ENCODE peak calls at places on chromosomes 2 and 18, in nine cellular contexts. D is DND-41, S is PC-9, O is cardiac muscle cell, J is right lobe of liver, F is A549, A is GM23248, L is ascending aorta, Z is OCI-LY7. Q is an unnamed sample.

GRCh38 chr2:31304831-31305230 is 70.9 kb downstream of the EHD3 start:
- DNase-seq in D (no peak), S (no peak), O (no peak), J (no peak), F (no peak), A (no peak), L (no peak), Z (no peak), Q (no peak)

GRCh38 chr18:68121308-68121707 is 593.6 kb downstream of the TMX3 start:
- DNase-seq in D (no peak), S (no peak), O (no peak), J (no peak), F (peak), A (no peak), L (no peak), Z (no peak), Q (no peak)

GRCh38 chr2:111029135-111029927 is 91.4 kb upstream of the BCL2L11 start:
- DNase-seq in D (no peak), S (peak), O (peak), J (no peak), F (peak), A (no peak), L (no peak), Z (no peak), Q (peak)

GRCh38 chr2:168571061-168571460 is 115.0 kb downstream of the CERS6 start:
- DNase-seq in D (no peak), S (no peak), O (no peak), J (no peak), F (no peak), A (no peak), L (no peak), Z (no peak), Q (no peak)

GRCh38 chr2:134445116-134445515 is 191.2 kb downstream of the MGAT5 start:
- DNase-seq in D (no peak), S (no peak), O (no peak), J (no peak), F (no peak), A (no peak), L (no peak), Z (no peak), Q (no peak)

GRCh38 chr2:36366491-36367120 is 11.0 kb downstream of the CRIM1 start:
- DNase-seq in D (no peak), S (no peak), O (no peak), J (no peak), F (no peak), A (no peak), L (no peak), Z (no peak), Q (no peak)

GRCh38 chr2:31523871-31524492 is 56.8 kb downstream of the SRD5A2 start:
- DNase-seq in D (peak), S (peak), O (peak), J (no peak), F (peak), A (peak), L (no peak), Z (peak), Q (peak)

GRCh38 chr2:239677455-239678185 is 276.8 kb upstream of the HDAC4 start:
- DNase-seq in D (no peak), S (no peak), O (no peak), J (no peak), F (no peak), A (no peak), L (no peak), Z (no peak), Q (no peak)

GRCh38 chr2:38218583-38218982 is 142.6 kb upstream of the CYP1B1 start:
- DNase-seq in D (no peak), S (no peak), O (no peak), J (no peak), F (no peak), A (no peak), L (no peak), Z (no peak), Q (no peak)

GRCh38 chr2:144890828-144891227 is 370.9 kb upstream of the ZEB2 start:
- DNase-seq in D (no peak), S (peak), O (peak), J (no peak), F (peak), A (peak), L (no peak), Z (peak), Q (no peak)

GRCh38 chr18:13615432-13615861 is 110.9 kb downstream of the FAM210A start:
- DNase-seq in D (no peak), S (no peak), O (no peak), J (no peak), F (no peak), A (peak), L (no peak), Z (peak), Q (no peak)

GRCh38 chr2:186135697-186136096 is 350.4 kb upstream of the ZC3H15 start:
- DNase-seq in D (no peak), S (no peak), O (no peak), J (no peak), F (no peak), A (peak), L (no peak), Z (no peak), Q (no peak)

GRCh38 chr2:118249970-118250369 is 161.7 kb downstream of the INSIG2 start:
- DNase-seq in D (no peak), S (no peak), O (no peak), J (no peak), F (no peak), A (peak), L (no peak), Z (no peak), Q (no peak)

GRCh38 chr2:215397632-215398341 is 38.1 kb downstream of the FN1 start:
- DNase-seq in D (no peak), S (no peak), O (peak), J (no peak), F (peak), A (peak), L (no peak), Z (no peak), Q (no peak)

GRCh38 chr2:131055169-131056065 is 37.8 kb downstream of the FAM168B start:
- DNase-seq in D (no peak), S (no peak), O (no peak), J (no peak), F (no peak), A (peak), L (no peak), Z (no peak), Q (no peak)

GRCh38 chr2:233470839-233471238 is 95.7 kb downstream of the USP40 start:
- DNase-seq in D (no peak), S (no peak), O (no peak), J (no peak), F (no peak), A (no peak), L (no peak), Z (no peak), Q (no peak)

GRCh38 chr2:237590272-237591020 is at the start of gene RAB17:
- DNase-seq in D (no peak), S (peak), O (no peak), J (peak), F (peak), A (peak), L (no peak), Z (no peak), Q (no peak)

GRCh38 chr2:216139884-216140283 is 30.7 kb downstream of the XRCC5 start:
- DNase-seq in D (no peak), S (no peak), O (peak), J (no peak), F (peak), A (peak), L (no peak), Z (peak), Q (no peak)

GRCh38 chr2:98518106-98518505 is 73.4 kb downstream of the INPP4A start:
- DNase-seq in D (peak), S (no peak), O (no peak), J (no peak), F (peak), A (peak), L (no peak), Z (peak), Q (no peak)

GRCh38 chr2:24448811-24449210 is 42.2 kb upstream of the NCOA1 start:
- DNase-seq in D (no peak), S (no peak), O (no peak), J (no peak), F (no peak), A (no peak), L (no peak), Z (no peak), Q (no peak)

GRCh38 chr18:49177071-49177470 is 226.3 kb upstream of the SMAD7 start:
- DNase-seq in D (no peak), S (no peak), O (no peak), J (no peak), F (no peak), A (no peak), L (no peak), Z (peak), Q (no peak)

GRCh38 chr2:102735431-102736130 is 26.2 kb upstream of the TMEM182 start:
- DNase-seq in D (no peak), S (peak), O (no peak), J (peak), F (no peak), A (no peak), L (no peak), Z (no peak), Q (no peak)

GRCh38 chr2:101204400-101205095 is 48.1 kb upstream of the CNOT11 start:
- DNase-seq in D (no peak), S (no peak), O (no peak), J (no peak), F (peak), A (peak), L (no peak), Z (no peak), Q (no peak)

GRCh38 chr2:16014041-16014787 is 73.9 kb downstream of the MYCN start:
- DNase-seq in D (no peak), S (no peak), O (no peak), J (peak), F (no peak), A (no peak), L (no peak), Z (no peak), Q (no peak)

GRCh38 chr2:162430323-162430722 is 86.4 kb downstream of the GCA start:
- DNase-seq in D (no peak), S (peak), O (peak), J (no peak), F (no peak), A (no peak), L (no peak), Z (no peak), Q (no peak)

GRCh38 chr2:221467610-221468009 is 104.5 kb downstream of the EPHA4 start:
- DNase-seq in D (no peak), S (no peak), O (peak), J (no peak), F (no peak), A (peak), L (no peak), Z (no peak), Q (no peak)

GRCh38 chr2:127560929-127561275 is 25.4 kb downstream of the MYO7B start:
- DNase-seq in D (no peak), S (no peak), O (no peak), J (no peak), F (no peak), A (peak), L (no peak), Z (no peak), Q (no peak)

GRCh38 chr2:196884368-196884767 is 42.1 kb downstream of the PGAP1 start:
- DNase-seq in D (no peak), S (no peak), O (no peak), J (no peak), F (no peak), A (no peak), L (no peak), Z (no peak), Q (no peak)

GRCh38 chr18:10343778-10344177 is 110.7 kb upstream of the APCDD1 start:
- DNase-seq in D (no peak), S (no peak), O (no peak), J (no peak), F (no peak), A (no peak), L (no peak), Z (no peak), Q (no peak)

GRCh38 chr2:55038428-55038827 is 11.8 kb downstream of the RTN4 start:
- DNase-seq in D (no peak), S (no peak), O (no peak), J (no peak), F (no peak), A (no peak), L (no peak), Z (peak), Q (no peak)

GRCh38 chr18:30572214-30572613 is 470.3 kb downstream of the DSC3 start:
- DNase-seq in D (no peak), S (no peak), O (no peak), J (no peak), F (no peak), A (no peak), L (no peak), Z (no peak), Q (no peak)

GRCh38 chr2:160916300-160916699 is 243.9 kb upstream of the TANK start:
- DNase-seq in D (no peak), S (no peak), O (no peak), J (no peak), F (no peak), A (peak), L (no peak), Z (no peak), Q (no peak)

DNA sequence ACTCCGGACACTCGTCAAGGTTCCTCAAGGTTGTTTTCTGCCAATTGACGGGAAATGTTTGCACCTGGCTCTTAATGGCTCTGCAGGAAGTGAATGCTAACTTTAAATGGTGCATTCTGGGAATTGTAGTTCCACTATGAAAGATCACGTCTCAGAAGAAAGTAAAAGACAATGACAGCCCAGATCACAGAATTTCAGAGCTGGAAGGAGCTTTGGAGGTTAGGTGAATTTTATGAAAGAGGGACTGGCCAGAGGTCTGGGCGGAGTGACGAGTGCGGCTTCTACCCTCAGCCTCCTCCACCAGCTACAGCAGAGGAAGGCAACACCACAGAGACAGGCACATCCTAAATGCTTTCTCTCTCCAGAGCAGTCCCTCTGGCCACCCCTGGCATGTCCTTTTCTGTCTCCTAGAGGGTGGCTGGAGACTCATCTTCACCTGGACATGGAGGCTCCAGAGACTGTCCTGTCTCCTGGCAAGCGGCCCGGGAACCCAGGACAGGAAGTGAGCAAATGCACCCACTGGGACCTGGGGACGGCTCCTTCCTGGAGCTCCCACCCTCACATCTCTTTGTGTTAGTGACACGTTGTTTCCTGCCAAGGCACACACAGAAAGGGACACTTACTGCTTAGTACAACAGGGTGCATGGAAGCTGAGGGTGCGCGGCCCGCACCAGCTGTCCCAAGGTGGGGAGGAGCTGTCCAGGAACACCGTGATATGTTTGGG is 19.4 kb downstream of the THAP4 start:
- DNase-seq in D (peak), S (no peak), O (peak), J (no peak), F (no peak), A (no peak), L (no peak), Z (peak), Q (no peak)
- H3K4me3 ChIP-seq in D (peak), S (no peak), O (peak), J (peak), F (no peak), A (no peak), L (no peak), Z (peak), Q (no peak)

GRCh38 chr2:195490304-195490703 is 166.7 kb upstream of the SLC39A10 start:
- DNase-seq in D (peak), S (no peak), O (no peak), J (no peak), F (no peak), A (no peak), L (no peak), Z (no peak), Q (no peak)
- H3K27ac ChIP-seq in D (peak), S (no peak), O (no peak), J (no peak), F (no peak), A (no peak), L (no peak), Z (no peak), Q (no peak)

DNA sequence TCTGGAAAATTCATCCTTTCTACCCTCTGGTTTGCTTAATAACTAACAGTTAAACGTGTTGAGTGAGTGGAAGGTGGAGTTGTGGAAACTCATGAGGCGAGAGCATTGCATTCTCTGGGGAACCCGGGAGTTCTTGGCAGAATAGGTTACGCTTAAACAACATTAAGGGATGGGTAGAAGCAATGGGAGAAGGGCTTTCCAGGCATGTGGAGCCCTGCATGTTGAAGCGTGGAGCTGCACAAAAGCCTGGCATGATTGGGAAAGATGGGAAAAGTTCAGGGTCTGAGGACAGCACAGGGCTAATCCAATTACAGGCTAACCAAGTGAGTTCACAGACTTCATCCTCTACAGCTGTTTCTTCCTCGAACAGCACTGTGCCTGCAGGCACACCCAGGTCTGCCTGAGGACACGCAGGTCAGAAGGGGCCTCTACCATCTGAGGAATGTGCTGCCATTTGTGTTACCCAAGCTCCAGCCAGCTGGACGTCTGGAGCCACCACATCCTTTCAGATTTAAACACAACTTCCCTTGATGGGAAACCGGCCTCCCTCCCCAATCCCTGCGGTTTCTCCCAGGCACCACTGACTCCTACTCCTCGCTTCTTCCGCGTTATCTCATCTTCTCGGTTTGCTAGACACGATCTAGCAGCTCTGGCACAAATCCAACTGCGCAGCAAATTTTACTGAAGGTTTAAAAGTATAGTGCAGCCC is 164.2 kb downstream of the ANTXR1 start:
- DNase-seq in D (no peak), S (peak), O (no peak), J (peak), F (peak), A (peak), L (no peak), Z (no peak), Q (no peak)
- H3K4me3 ChIP-seq in D (no peak), S (no peak), O (no peak), J (no peak), F (no peak), A (peak), L (peak), Z (no peak), Q (no peak)

GRCh38 chr2:28401411-28401810 is 8.8 kb downstream of the FOSL2 start:
- DNase-seq in D (no peak), S (no peak), O (no peak), J (no peak), F (no peak), A (peak), L (no peak), Z (no peak), Q (no peak)

GRCh38 chr2:28400921-28401320 is 8.3 kb downstream of the FOSL2 start:
- DNase-seq in D (no peak), S (no peak), O (no peak), J (no peak), F (no peak), A (no peak), L (no peak), Z (no peak), Q (no peak)

GRCh38 chr2:28399289-28399688 is 6.6 kb downstream of the FOSL2 start:
- DNase-seq in D (no peak), S (no peak), O (no peak), J (no peak), F (no peak), A (no peak), L (no peak), Z (no peak), Q (no peak)

GRCh38 chr2:28399946-28400345 is 7.3 kb downstream of the FOSL2 start:
- DNase-seq in D (no peak), S (no peak), O (no peak), J (no peak), F (no peak), A (no peak), L (no peak), Z (no peak), Q (no peak)

DNA sequence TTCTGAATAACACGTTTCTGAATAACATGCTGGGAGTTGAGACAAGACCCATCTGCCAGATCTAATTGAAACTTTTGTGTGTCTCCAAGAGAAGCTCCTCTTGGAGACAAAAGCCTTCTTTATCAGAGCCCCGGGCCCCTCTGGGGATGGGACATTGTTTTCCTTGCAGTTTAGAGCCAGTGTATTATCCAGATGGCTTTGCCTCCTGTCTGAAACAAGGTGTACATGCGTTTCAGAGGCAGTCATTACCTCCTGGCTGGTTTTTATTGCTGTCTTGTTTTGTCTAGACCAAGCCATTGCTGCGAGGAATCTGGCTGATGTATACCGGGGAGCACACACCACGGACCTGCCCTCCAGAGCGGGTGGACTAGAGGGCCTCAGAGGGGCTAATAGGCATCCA is 7.8 kb downstream of the FOSL2 start:
- DNase-seq in D (no peak), S (no peak), O (no peak), J (no peak), F (no peak), A (no peak), L (no peak), Z (no peak), Q (no peak)
- H3K27ac ChIP-seq in D (no peak), S (no peak), O (no peak), J (no peak), F (peak), A (peak), L (peak), Z (no peak), Q (no peak)

DNA sequence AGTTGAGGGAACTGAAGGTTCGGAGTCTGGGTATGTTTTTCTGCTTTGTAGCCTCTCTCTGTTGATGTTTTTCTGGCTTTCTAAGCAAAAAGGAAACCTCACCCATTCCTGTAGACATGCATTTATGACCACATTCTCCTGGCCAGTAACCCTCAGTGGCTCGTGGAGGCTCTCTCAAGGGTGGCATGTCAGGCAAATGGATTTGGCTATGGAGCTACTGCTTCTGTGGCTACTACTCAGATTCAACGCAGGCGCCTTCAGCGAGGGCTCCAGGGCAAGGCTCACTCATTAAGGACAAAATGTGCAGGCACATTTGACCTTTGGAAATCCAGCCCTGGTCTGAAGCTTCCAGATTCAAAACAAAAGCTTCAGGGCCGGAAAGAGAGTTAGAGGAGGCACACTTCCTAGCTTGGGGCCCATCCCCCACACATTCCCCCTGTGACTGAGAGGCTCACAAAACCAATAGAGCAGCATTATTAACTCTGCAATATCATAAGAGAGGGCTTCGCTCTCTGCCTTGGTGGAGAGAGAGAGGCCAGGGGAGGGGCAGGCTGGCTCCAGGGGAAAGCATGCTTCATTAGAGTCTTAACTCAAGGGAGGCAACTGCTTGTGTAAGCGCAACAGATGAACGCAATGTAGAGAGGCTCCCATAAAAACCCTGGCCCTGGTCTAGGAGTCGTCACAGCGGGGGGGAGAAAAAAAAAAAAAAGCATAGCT is 22.1 kb downstream of the KLF7 start:
- DNase-seq in D (peak), S (no peak), O (peak), J (peak), F (no peak), A (peak), L (peak), Z (no peak), Q (no peak)
- H3K4me3 ChIP-seq in D (no peak), S (no peak), O (no peak), J (no peak), F (no peak), A (peak), L (peak), Z (no peak), Q (no peak)

Q was measured in iPS DF 6.9.